ENCODE peak calls at places on chromosomes 12 and 14, in four cellular contexts. H is left lung, S is tibial nerve, R is right atrium auricular region. J is an unnamed sample. For H3K27me3, the result is how much of the 10 kb centered on the place peaks cover.

GRCh38 chr12:66964629-66965028 is 285.8 kb upstream of the GRIP1 start:
- DNase-seq in S (no peak), H (no peak), R (no peak), J (no peak)

GRCh38 chr12:124605150-124605549 is 37.7 kb upstream of the NCOR2 start:
- DNase-seq in H (no peak), S (no peak), R (no peak), J (no peak)

GRCh38 chr12:30391766-30392366 is 303.8 kb downstream of the IPO8 start:
- DNase-seq in R (no peak), H (no peak), S (no peak), J (no peak)

GRCh38 chr12:131986361-131986760 is 36.6 kb downstream of the EP400 start:
- DNase-seq in R (peak), S (no peak), H (no peak), J (no peak)

GRCh38 chr14:35362911-35363374 is 41.6 kb downstream of the NFKBIA start:
- DNase-seq in H (no peak), S (no peak), R (no peak), J (no peak)

GRCh38 chr12:24360907-24361306 is 411.4 kb upstream of the SOX5 start:
- DNase-seq in S (no peak), R (no peak), H (no peak), J (no peak)

GRCh38 chr14:100341301-100342031 is 18.3 kb downstream of the SLC25A47 start:
- DNase-seq in S (no peak), R (peak), H (peak), J (no peak)

GRCh38 chr12:49863946-49864816 is 21.3 kb upstream of the BCDIN3D start:
- DNase-seq in R (no peak), H (no peak), S (no peak), J (no peak)

DNA sequence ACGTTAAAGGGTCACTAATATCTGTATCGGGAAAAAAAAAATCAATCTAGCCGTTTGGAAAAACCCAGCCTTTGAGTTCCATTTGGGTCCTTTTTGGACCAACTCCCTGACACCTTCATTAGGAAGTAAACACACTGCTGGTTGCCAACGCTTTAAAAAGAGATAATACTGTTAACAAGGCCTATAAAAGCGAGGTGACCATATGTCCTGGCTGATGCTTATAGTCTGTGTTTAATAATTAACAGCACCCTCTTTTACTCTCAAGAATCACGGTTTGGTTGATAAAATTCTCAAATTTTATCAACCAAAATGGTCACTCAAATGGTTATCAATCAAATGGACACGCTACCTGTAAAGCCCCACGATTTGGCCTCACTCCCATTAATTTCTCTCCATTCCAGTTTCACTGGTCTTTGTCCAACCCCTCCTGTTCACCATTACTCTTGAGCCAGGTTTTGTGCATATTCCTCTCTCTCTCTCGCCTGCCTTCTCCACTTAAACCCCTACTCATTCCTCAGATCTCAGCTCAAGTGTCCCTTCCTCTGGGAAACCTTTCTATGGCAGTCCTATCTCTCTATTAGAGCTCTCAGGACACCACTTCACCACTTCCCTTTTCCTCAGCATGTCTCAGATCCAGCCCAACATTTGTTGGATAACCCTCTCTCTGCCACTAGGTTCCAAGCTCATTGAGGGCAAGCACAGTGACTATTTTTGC is 9.5 kb downstream of the BTG1 start:
- DNase-seq in R (no peak), H (no peak), S (no peak), J (no peak)
- H3K4me3 ChIP-seq in R (peak), H (no peak), S (no peak), J (peak)

GRCh38 chr14:90393966-90394365 is 2.9 kb upstream of the CALM1 start:
- DNase-seq in S (no peak), R (no peak), H (no peak), J (no peak)

GRCh38 chr14:90398841-90399540 is 2.2 kb downstream of the CALM1 start:
- DNase-seq in S (no peak), R (no peak), H (no peak), J (no peak)

GRCh38 chr14:90397401-90398314 is 829 bp downstream of the CALM1 start:
- DNase-seq in H (peak), S (no peak), R (no peak), J (no peak)

GRCh38 chr14:90398315-90398811 is 1.5 kb downstream of the CALM1 start:
- DNase-seq in H (peak), R (no peak), S (no peak), J (no peak)

GRCh38 chr14:90396342-90397339 is at the start of gene CALM1:
- DNase-seq in S (peak), R (peak), H (peak), J (peak)
- TF ChIP-seq CTCF in S (no peak), R (no peak), H (no peak), J (peak)

GRCh38 chr12:113641426-113641825 is 169.8 kb upstream of the LHX5 start:
- DNase-seq in S (no peak), H (no peak), R (no peak), J (no peak)
- H3K27me3 ChIP-seq in S (under half), H (under half), R (under half), J (under half)

GRCh38 chr14:103123634-103124500 is 606 bp downstream of the TNFAIP2 start:
- DNase-seq in H (peak), S (peak), R (peak), J (no peak)
- H3K4me3 ChIP-seq in H (peak), S (peak), R (peak), J (peak)

GRCh38 chr12:1502856-1503255 is 91.5 kb downstream of the FBXL14 start:
- DNase-seq in S (no peak), H (no peak), R (no peak), J (no peak)
- TF ChIP-seq CTCF in S (no peak), H (no peak), R (no peak), J (no peak)

DNA sequence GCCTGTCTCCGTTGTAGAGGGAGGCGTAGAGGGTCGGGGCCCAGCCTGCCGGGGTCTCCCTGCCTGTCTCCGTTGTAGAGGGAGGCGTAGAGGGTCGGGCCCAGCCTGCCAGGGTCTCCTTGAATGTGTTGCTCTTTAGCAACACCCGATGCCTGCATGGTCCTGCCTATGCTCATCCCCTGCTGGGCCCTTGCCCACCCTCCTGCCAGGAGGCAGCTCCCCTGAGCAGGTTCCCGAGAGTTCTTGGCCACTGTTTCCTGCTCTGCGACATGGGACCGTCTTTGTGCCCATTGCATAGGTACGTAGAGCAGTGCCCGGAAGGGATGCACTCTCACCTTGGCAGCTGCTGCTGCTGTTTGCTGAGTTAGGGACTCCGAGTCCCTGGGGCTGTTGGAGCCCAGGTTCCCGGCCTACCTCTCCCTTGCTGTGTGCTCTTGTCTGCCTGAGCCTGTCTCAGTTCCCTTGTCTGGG is 3.3 kb downstream of the KIF26A start:
- DNase-seq in S (no peak), H (peak), R (no peak), J (no peak)
- H3K27me3 ChIP-seq in S (under half), H (under half), R (under half), J (under half)